ENCODE peak calls at places on chromosomes 4 and X, in nine cellular contexts. One of them, this sample, is unnamed.

GRCh38 chr4:123846627-123847026 is 450.0 kb downstream of the SPRY1 start:
- DNase-seq in GM10248: no peak
- DNase-seq in right atrium auricular region: no peak
- DNase-seq in skeletal muscle cell: no peak
- DNase-seq in cerebellar cortex: no peak
- DNase-seq in hypothalamus: no peak
- DNase-seq in iPS DF 6.9: no peak
- DNase-seq in GM23248: no peak
- DNase-seq in Daoy: no peak
- DNase-seq in this sample: no peak

GRCh38 chr4:37802068-37802666 is 24.3 kb upstream of the PGM2 start:
- DNase-seq in Daoy: peak
- DNase-seq in GM10248: no peak
- DNase-seq in GM23248: peak
- DNase-seq in right atrium auricular region: no peak
- DNase-seq in cerebellar cortex: peak
- DNase-seq in skeletal muscle cell: no peak
- DNase-seq in iPS DF 6.9: peak
- DNase-seq in hypothalamus: no peak
- DNase-seq in this sample: peak

GRCh38 chr4:34922325-34922724 is 1322.0 kb downstream of the ARAP2 start:
- DNase-seq in skeletal muscle cell: no peak
- DNase-seq in GM23248: no peak
- DNase-seq in cerebellar cortex: no peak
- DNase-seq in right atrium auricular region: no peak
- DNase-seq in iPS DF 6.9: no peak
- DNase-seq in Daoy: no peak
- DNase-seq in hypothalamus: no peak
- DNase-seq in GM10248: no peak
- DNase-seq in this sample: no peak

GRCh38 chr4:154618708-154619315 is 6.4 kb upstream of the FGG start:
- DNase-seq in Daoy: peak
- DNase-seq in GM23248: peak
- DNase-seq in GM10248: peak
- DNase-seq in right atrium auricular region: no peak
- DNase-seq in skeletal muscle cell: no peak
- DNase-seq in cerebellar cortex: peak
- DNase-seq in iPS DF 6.9: peak
- DNase-seq in hypothalamus: no peak
- DNase-seq in this sample: peak

GRCh38 chrX:13194291-13195103 is 125.4 kb downstream of the ATXN3L start:
- DNase-seq in skeletal muscle cell: no peak
- DNase-seq in GM10248: no peak
- DNase-seq in iPS DF 6.9: no peak
- DNase-seq in hypothalamus: no peak
- DNase-seq in cerebellar cortex: no peak
- DNase-seq in GM23248: no peak
- DNase-seq in right atrium auricular region: no peak
- DNase-seq in Daoy: no peak
- DNase-seq in this sample: no peak

GRCh38 chr4:123606946-123607542 is 210.4 kb downstream of the SPRY1 start:
- DNase-seq in right atrium auricular region: no peak
- DNase-seq in cerebellar cortex: no peak
- DNase-seq in GM10248: no peak
- DNase-seq in iPS DF 6.9: no peak
- DNase-seq in Daoy: no peak
- DNase-seq in skeletal muscle cell: no peak
- DNase-seq in hypothalamus: no peak
- DNase-seq in GM23248: no peak
- DNase-seq in this sample: no peak

GRCh38 chr4:163556169-163556568 is 61.7 kb downstream of the TMA16 start:
- DNase-seq in GM23248: no peak
- DNase-seq in GM10248: no peak
- DNase-seq in iPS DF 6.9: no peak
- DNase-seq in skeletal muscle cell: no peak
- DNase-seq in Daoy: no peak
- DNase-seq in hypothalamus: no peak
- DNase-seq in cerebellar cortex: no peak
- DNase-seq in right atrium auricular region: no peak
- DNase-seq in this sample: no peak

GRCh38 chrX:96372313-96373046 is 312.2 kb upstream of the DIAPH2 start:
- DNase-seq in skeletal muscle cell: peak
- DNase-seq in hypothalamus: no peak
- DNase-seq in cerebellar cortex: peak
- DNase-seq in GM23248: peak
- DNase-seq in right atrium auricular region: no peak
- DNase-seq in iPS DF 6.9: no peak
- DNase-seq in GM10248: peak
- DNase-seq in Daoy: no peak
- DNase-seq in this sample: no peak

GRCh38 chrX:128518508-128518907 is 466.3 kb upstream of the ACTRT1 start:
- DNase-seq in Daoy: no peak
- DNase-seq in iPS DF 6.9: peak
- DNase-seq in GM10248: no peak
- DNase-seq in cerebellar cortex: no peak
- DNase-seq in hypothalamus: no peak
- DNase-seq in skeletal muscle cell: no peak
- DNase-seq in right atrium auricular region: no peak
- DNase-seq in GM23248: peak
- DNase-seq in this sample: no peak

GRCh38 chr4:156779046-156779445 is 192.6 kb downstream of the PDGFC start:
- DNase-seq in hypothalamus: no peak
- DNase-seq in skeletal muscle cell: no peak
- DNase-seq in iPS DF 6.9: no peak
- DNase-seq in cerebellar cortex: no peak
- DNase-seq in Daoy: peak
- DNase-seq in GM23248: peak
- DNase-seq in right atrium auricular region: no peak
- DNase-seq in GM10248: no peak
- DNase-seq in this sample: no peak

GRCh38 chrX:151974336-151975227 is at the start of gene GABRE:
- DNase-seq in Daoy: peak
- DNase-seq in iPS DF 6.9: no peak
- DNase-seq in skeletal muscle cell: no peak
- DNase-seq in right atrium auricular region: no peak
- DNase-seq in GM10248: no peak
- DNase-seq in GM23248: peak
- DNase-seq in hypothalamus: no peak
- DNase-seq in cerebellar cortex: no peak
- DNase-seq in this sample: peak

GRCh38 chrX:26411045-26411444 is 195.1 kb downstream of the MAGEB5 start:
- DNase-seq in hypothalamus: no peak
- DNase-seq in cerebellar cortex: no peak
- DNase-seq in skeletal muscle cell: no peak
- DNase-seq in Daoy: no peak
- DNase-seq in GM23248: no peak
- DNase-seq in iPS DF 6.9: no peak
- DNase-seq in right atrium auricular region: no peak
- DNase-seq in GM10248: no peak
- DNase-seq in this sample: no peak

GRCh38 chr4:69830529-69831269 is 29.2 kb downstream of the SULT1E1 start:
- DNase-seq in skeletal muscle cell: peak
- DNase-seq in Daoy: peak
- DNase-seq in GM23248: peak
- DNase-seq in cerebellar cortex: no peak
- DNase-seq in right atrium auricular region: no peak
- DNase-seq in hypothalamus: no peak
- DNase-seq in GM10248: no peak
- DNase-seq in iPS DF 6.9: no peak
- DNase-seq in this sample: peak

GRCh38 chrX:20547649-20548051 is 280.9 kb upstream of the RPS6KA3 start:
- DNase-seq in Daoy: peak
- DNase-seq in GM10248: peak
- DNase-seq in right atrium auricular region: no peak
- DNase-seq in iPS DF 6.9: no peak
- DNase-seq in skeletal muscle cell: peak
- DNase-seq in cerebellar cortex: no peak
- DNase-seq in hypothalamus: no peak
- DNase-seq in GM23248: peak
- DNase-seq in this sample: peak

GRCh38 chrX:72258174-72258573 is 18.9 kb downstream of the RPS4X start:
- DNase-seq in cerebellar cortex: no peak
- DNase-seq in iPS DF 6.9: no peak
- DNase-seq in right atrium auricular region: no peak
- DNase-seq in GM23248: peak
- DNase-seq in GM10248: no peak
- DNase-seq in Daoy: peak
- DNase-seq in skeletal muscle cell: no peak
- DNase-seq in hypothalamus: no peak
- DNase-seq in this sample: no peak

This sample was measured in colonic mucosa.